ENCODE peak calls at places on chromosomes 13 and 19, in nine cellular contexts. G, S, W, Q, D, R, Y, K and N are unnamed samples.

GRCh38 chr19:49200238-49200862 is 42.8 kb downstream of the TRPM4 start:
- DNase-seq in Q (no peak), K (no peak), G (no peak), D (no peak), W (peak), S (no peak), Y (no peak), R (no peak), N (no peak)

GRCh38 chr19:32322541-32322940 is 22.9 kb upstream of the ZNF507 start:
- DNase-seq in D (no peak), Y (no peak), G (no peak), R (no peak), K (no peak), S (no peak), Q (no peak), W (no peak), N (no peak)

GRCh38 chr19:8526345-8527062 is 12.5 kb upstream of the ZNF414 start:
- DNase-seq in K (peak), W (peak), Y (no peak), D (peak), Q (peak), R (peak), G (peak), S (peak), N (no peak)

GRCh38 chr13:73368608-73369007 is 309.8 kb downstream of the KLF5 start:
- DNase-seq in K (no peak), R (peak), G (no peak), S (no peak), Q (no peak), Y (no peak), W (no peak), D (no peak), N (no peak)

GRCh38 chr19:3047307-3048189 is 14.7 kb downstream of the TLE5 start:
- DNase-seq in W (peak), R (no peak), D (no peak), K (peak), S (peak), Q (no peak), G (peak), Y (peak), N (no peak)

GRCh38 chr19:37217533-37217854 is 520 bp upstream of the ZNF383 start:
- DNase-seq in G (peak), S (no peak), R (no peak), W (no peak), Q (no peak), K (no peak), Y (no peak), D (no peak), N (no peak)

GRCh38 chr13:112113355-112113754 is 46.4 kb downstream of the SOX1 start:
- DNase-seq in R (no peak), Q (no peak), K (no peak), D (no peak), Y (no peak), S (no peak), W (no peak), G (no peak), N (no peak)

GRCh38 chr19:491146-491741 is 5.0 kb upstream of the MADCAM1 start:
- DNase-seq in D (no peak), S (no peak), G (no peak), Y (no peak), W (no peak), R (no peak), Q (no peak), K (no peak), N (no peak)

GRCh38 chr13:49869514-49869913 is 66.6 kb downstream of the SPRYD7 start:
- DNase-seq in S (no peak), K (peak), D (no peak), G (no peak), R (no peak), Q (no peak), Y (no peak), W (no peak), N (no peak)

GRCh38 chr19:53865918-53866696 is 1.6 kb upstream of the MYADM start:
- DNase-seq in G (peak), R (peak), K (peak), Y (peak), W (peak), Q (peak), S (peak), D (no peak), N (peak)

GRCh38 chr13:97302611-97303010 is 80.5 kb downstream of the MBNL2 start:
- DNase-seq in Q (no peak), W (no peak), Y (no peak), G (no peak), K (no peak), R (peak), S (no peak), D (no peak), N (no peak)

GRCh38 chr19:18940791-18941627 is at the start of gene HOMER3:
- DNase-seq in D (peak), Y (peak), S (peak), R (peak), G (peak), W (peak), Q (peak), K (peak), N (peak)

GRCh38 chr13:97108535-97108910 is 113.6 kb upstream of the MBNL2 start:
- DNase-seq in W (no peak), K (no peak), Y (no peak), D (no peak), Q (no peak), G (no peak), R (no peak), S (no peak), N (no peak)

GRCh38 chr19:6374179-6374709 is 1.5 kb downstream of the PSPN start:
- DNase-seq in W (no peak), Q (no peak), K (no peak), G (no peak), S (no peak), Y (no peak), D (no peak), R (no peak), N (no peak)

GRCh38 chr13:77749481-77749880 is 52.0 kb downstream of the SLAIN1 start:
- DNase-seq in Y (no peak), W (no peak), D (no peak), K (no peak), R (no peak), Q (no peak), S (no peak), G (no peak), N (no peak)

GRCh38 chr13:99329477-99329876 is 22.3 kb upstream of the GPR183 start:
- DNase-seq in D (no peak), K (no peak), R (no peak), W (no peak), S (no peak), G (no peak), Q (no peak), Y (no peak), N (no peak)

GRCh38 chr13:93473441-93474270 is 247.0 kb downstream of the GPC6 start:
- DNase-seq in Q (no peak), D (no peak), W (peak), S (no peak), K (no peak), Y (no peak), R (no peak), G (no peak), N (no peak)

GRCh38 chr13:113726961-113727411 is 32.0 kb upstream of the TMEM255B start:
- DNase-seq in S (no peak), K (peak), Y (no peak), R (no peak), W (no peak), D (no peak), Q (no peak), G (no peak), N (no peak)

GRCh38 chr13:108915095-108915633 is 285.8 kb downstream of the MYO16 start:
- DNase-seq in Y (no peak), Q (no peak), G (peak), W (no peak), K (peak), S (no peak), R (no peak), D (no peak), N (no peak)

GRCh38 chr19:34265221-34265650 is 10.9 kb downstream of the GARRE1 start:
- DNase-seq in S (peak), W (no peak), D (no peak), K (no peak), R (no peak), Q (no peak), Y (no peak), G (no peak), N (no peak)

GRCh38 chr13:110312669-110313031 is 5.6 kb downstream of the COL4A2 start:
- DNase-seq in D (peak), K (peak), W (peak), Q (no peak), Y (no peak), R (no peak), S (no peak), G (no peak), N (no peak)

GRCh38 chr13:77339408-77339807 is 12.5 kb upstream of the MYCBP2 start:
- DNase-seq in W (no peak), R (no peak), K (no peak), Q (no peak), G (no peak), D (no peak), S (no peak), Y (no peak), N (peak)

GRCh38 chr13:108769213-108770070 is 140.0 kb downstream of the MYO16 start:
- DNase-seq in G (peak), K (no peak), D (no peak), W (no peak), Q (no peak), S (no peak), Y (no peak), R (no peak), N (no peak)

GRCh38 chr13:91647361-91647970 is 249.0 kb downstream of the GPC5 start:
- DNase-seq in G (no peak), R (no peak), Q (no peak), S (no peak), K (no peak), W (peak), D (no peak), Y (no peak), N (no peak)

GRCh38 chr13:105721056-105721455 is 814.4 kb downstream of the EFNB2 start:
- DNase-seq in Y (no peak), G (no peak), R (no peak), S (no peak), Q (no peak), K (no peak), W (no peak), D (no peak), N (no peak)

GRCh38 chr13:105184221-105184620 is 1351.2 kb downstream of the EFNB2 start:
- DNase-seq in Y (no peak), Q (no peak), R (no peak), D (no peak), S (no peak), W (no peak), G (no peak), K (no peak), N (no peak)

GRCh38 chr19:13825489-13826475 is 30.5 kb downstream of the ZSWIM4 start:
- DNase-seq in W (no peak), Q (no peak), D (no peak), Y (no peak), S (no peak), R (no peak), G (no peak), K (no peak), N (no peak)

GRCh38 chr13:47679391-47679790 is 321.7 kb downstream of the SUCLA2 start:
- DNase-seq in K (peak), Y (no peak), R (no peak), W (no peak), S (no peak), D (no peak), G (no peak), Q (no peak), N (no peak)

GRCh38 chr19:4730740-4731171 is 7.1 kb upstream of the DPP9 start:
- DNase-seq in Q (no peak), W (no peak), G (peak), Y (peak), D (no peak), K (peak), S (no peak), R (no peak), N (no peak)

GRCh38 chr19:19021115-19021514 is 12.2 kb downstream of the SUGP2 start:
- DNase-seq in Q (no peak), S (no peak), D (no peak), W (peak), Y (no peak), K (peak), R (no peak), G (no peak), N (no peak)

GRCh38 chr13:31686660-31687430 is 52.5 kb upstream of the RXFP2 start:
- DNase-seq in Y (no peak), R (no peak), Q (no peak), D (no peak), W (no peak), S (no peak), K (peak), G (no peak), N (no peak)

GRCh38 chr13:75796825-75797224 is 160.7 kb downstream of the LMO7 start:
- DNase-seq in G (no peak), W (no peak), R (no peak), D (no peak), S (no peak), Y (no peak), K (no peak), Q (no peak), N (no peak)

GRCh38 chr13:101755228-101755887 is 302.9 kb downstream of the ITGBL1 start:
- DNase-seq in D (no peak), K (no peak), W (no peak), G (no peak), S (no peak), Q (no peak), Y (no peak), R (no peak), N (no peak)

GRCh38 chr19:15595069-15595468 is 19.9 kb upstream of the CYP4F8 start:
- DNase-seq in Y (no peak), Q (no peak), W (no peak), R (no peak), G (no peak), D (no peak), S (no peak), K (no peak), N (no peak)